ENCODE peak calls at places on chromosomes 6 and 20, in seven cellular contexts. R is ovary, I is vagina, H is uterus, K is sigmoid colon, S is heart left ventricle, W is esophagus squamous epithelium. L is an unnamed sample.
A peak's percentile ranks its signal among the peaks of the same experiment; 100 is the strongest.

GRCh38 chr20:44075191-44075949 is 111.6 kb downstream of the JPH2 start:
- DNase-seq in R (no peak), H (no peak), W (no peak), S (no peak), K (no peak), I (peak; percentile 64), L (no peak)

GRCh38 chr6:125273965-125274364 is 27.8 kb downstream of the HDDC2 start:
- DNase-seq in R (no peak), I (no peak), K (peak; percentile 73), S (no peak), W (no peak), H (no peak), L (no peak)

GRCh38 chr6:775863-776262 is 82.9 kb upstream of the EXOC2 start:
- DNase-seq in H (no peak), I (no peak), W (no peak), S (no peak), R (no peak), K (no peak), L (no peak)

GRCh38 chr20:64050261-64051032 is 1.0 kb upstream of the SOX18 start:
- DNase-seq in I (no peak), K (no peak), W (no peak), H (no peak), S (no peak), R (no peak), L (no peak)

GRCh38 chr6:139932671-139933070 is 558.2 kb upstream of the CITED2 start:
- DNase-seq in I (no peak), H (no peak), R (no peak), K (no peak), W (no peak), S (no peak), L (no peak)

GRCh38 chr6:131946404-131946991 is 4.7 kb downstream of the CCN2 start:
- DNase-seq in I (no peak), H (no peak), K (no peak), W (no peak), S (no peak), R (no peak), L (no peak)

GRCh38 chr6:30893001-30893591 is 8.8 kb downstream of the DDR1 start:
- DNase-seq in R (no peak), H (no peak), W (no peak), K (peak; percentile 62), S (no peak), I (no peak), L (peak; percentile 63)

GRCh38 chr6:78020586-78020985 is 367.7 kb downstream of the MEI4 start:
- DNase-seq in R (no peak), S (no peak), H (no peak), I (no peak), K (no peak), W (no peak), L (no peak)

GRCh38 chr6:387293-387694 is 4.3 kb upstream of the IRF4 start:
- DNase-seq in S (no peak), W (no peak), R (no peak), K (no peak), H (no peak), I (no peak), L (no peak)

GRCh38 chr6:107185570-107185969 is 70.3 kb upstream of the BEND3 start:
- DNase-seq in R (peak; percentile 21), H (no peak), W (no peak), K (no peak), I (no peak), S (no peak), L (no peak)

GRCh38 chr6:115272311-115272710 is 788.4 kb downstream of the FRK start:
- DNase-seq in S (no peak), I (no peak), R (no peak), W (no peak), H (no peak), K (no peak), L (no peak)

GRCh38 chr6:113352029-113352801 is 504.9 kb upstream of the MARCKS start:
- DNase-seq in W (no peak), I (no peak), K (no peak), H (no peak), S (no peak), R (no peak), L (no peak)

GRCh38 chr6:113352831-113353230 is 504.3 kb upstream of the MARCKS start:
- DNase-seq in K (no peak), S (no peak), R (no peak), W (no peak), I (no peak), H (no peak), L (no peak)

GRCh38 chr6:113350521-113350920 is 506.6 kb upstream of the MARCKS start:
- DNase-seq in I (no peak), R (no peak), W (no peak), H (no peak), K (no peak), S (no peak), L (no peak)

GRCh38 chr6:113347420-113347819 is 509.7 kb upstream of the MARCKS start:
- DNase-seq in W (no peak), S (no peak), H (no peak), R (no peak), K (no peak), I (no peak), L (no peak)

GRCh38 chr6:113351183-113351834 is 505.8 kb upstream of the MARCKS start:
- DNase-seq in I (no peak), W (no peak), S (peak; percentile 49), H (no peak), K (no peak), R (no peak), L (peak; percentile 26)
- H3K4me3 ChIP-seq in I (no peak overlapping the region), W (no peak overlapping the region), S (no peak overlapping the region), H (no peak overlapping the region), K (no peak overlapping the region), R (no peak overlapping the region), L (no peak overlapping the region)

GRCh38 chr6:33716890-33717632 is 5.6 kb upstream of the UQCC2 start:
- DNase-seq in S (no peak), I (no peak), R (no peak), K (no peak), W (no peak), H (no peak), L (no peak)

GRCh38 chr6:33712914-33713313 is 1.4 kb upstream of the UQCC2 start:
- DNase-seq in S (no peak), K (no peak), I (no peak), R (no peak), W (no peak), H (no peak), L (no peak)

GRCh38 chr6:33716379-33716778 is 4.9 kb upstream of the UQCC2 start:
- DNase-seq in S (no peak), I (no peak), H (no peak), W (no peak), R (no peak), K (no peak), L (no peak)

GRCh38 chr6:33713786-33714185 is 2.3 kb upstream of the UQCC2 start:
- DNase-seq in S (no peak), K (no peak), R (no peak), H (no peak), I (no peak), W (no peak), L (no peak)

GRCh38 chr6:33714385-33715040 is 3.0 kb upstream of the UQCC2 start:
- DNase-seq in H (no peak), S (no peak), W (no peak), R (no peak), K (no peak), I (no peak), L (no peak)
- TF ChIP-seq CTCF in H (no peak), S (no peak), W (no peak), R (no peak), K (no peak), I (no peak), L (no peak)

DNA sequence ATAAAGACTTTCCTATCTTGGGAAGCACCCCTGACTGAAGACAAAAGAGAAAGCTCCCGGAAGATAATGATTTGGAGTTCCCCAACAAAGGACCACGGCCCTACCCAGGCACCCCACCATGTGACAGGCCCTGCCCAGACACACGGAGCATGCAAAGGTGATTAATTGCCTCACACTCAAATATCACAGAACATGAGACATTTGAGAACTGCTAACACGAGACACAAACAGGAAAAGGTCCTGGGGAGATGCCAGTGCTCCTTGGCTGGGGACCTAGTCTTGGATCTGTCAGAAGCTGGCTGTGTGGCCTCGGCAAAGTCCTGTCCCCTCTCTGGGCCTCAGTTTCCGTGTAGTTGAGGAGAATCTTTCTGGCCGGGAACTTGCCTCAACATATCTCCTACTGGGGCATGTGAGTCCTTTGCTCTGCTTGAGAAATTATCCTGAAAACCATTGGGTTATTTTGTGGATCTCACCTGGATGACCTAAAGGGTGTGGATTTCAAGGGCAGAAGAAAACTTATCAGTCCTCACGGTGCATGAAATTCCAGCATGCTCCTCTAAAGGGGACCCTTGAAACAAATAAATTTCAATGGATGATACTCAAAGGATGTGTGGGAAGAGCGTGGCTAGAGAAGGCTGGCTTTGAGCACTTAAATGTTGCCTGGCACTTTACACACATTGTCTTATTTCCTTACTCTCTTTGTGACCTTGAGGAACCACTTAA is 82.3 kb upstream of the PTPN1 start:
- DNase-seq in H (peak; percentile 51), K (peak; percentile 85), W (no peak), R (no peak), S (no peak), I (no peak), L (peak; percentile 95)
- TF ChIP-seq POLR2A in H (no peak), K (no peak), W (no peak), R (no peak), S (no peak), I (no peak), L (no peak)

GRCh38 chr20:62064788-62065668 is 653 bp downstream of the TAF4 start:
- DNase-seq in W (no peak), H (no peak), K (no peak), R (no peak), I (no peak), S (no peak), L (no peak)

GRCh38 chr20:62061851-62062418 is 3.7 kb downstream of the TAF4 start:
- DNase-seq in R (no peak), I (no peak), S (no peak), W (no peak), H (no peak), K (no peak), L (no peak)

GRCh38 chr20:62062661-62063600 is 2.8 kb downstream of the TAF4 start:
- DNase-seq in I (no peak), W (no peak), K (no peak), H (no peak), R (no peak), S (no peak), L (no peak)

GRCh38 chr20:62063981-62064787 is 1.5 kb downstream of the TAF4 start:
- DNase-seq in H (no peak), S (peak; percentile 48), K (no peak), I (no peak), W (no peak), R (no peak), L (no peak)

GRCh38 chr20:62063601-62063980 is 2.1 kb downstream of the TAF4 start:
- DNase-seq in I (no peak), K (no peak), R (no peak), S (no peak), W (no peak), H (no peak), L (no peak)
- H3K4me3 ChIP-seq in I (peak overlapping the region; percentile 52), K (peak overlapping the region; percentile 52), R (peak overlapping the region; percentile 48), S (peak overlapping the region; percentile 57), W (peak overlapping the region; percentile 36), H (no peak overlapping the region), L (no peak overlapping the region)

L was measured in lower leg skin.